ENCODE peak calls at places on chromosomes 1 and 21, in four cellular contexts. B, E, G and I are unnamed samples. For H3K36me3, the result is how much of the 10 kb centered on the place peaks cover.

GRCh38 chr1:212488436-212489283 is 55.9 kb downstream of the NENF start:
- DNase-seq in E (no peak), G (no peak), B (no peak), I (peak)

GRCh38 chr1:210123924-210124589 is 108.5 kb upstream of the SERTAD4 start:
- DNase-seq in G (no peak), B (no peak), E (peak), I (peak)

GRCh38 chr1:29502901-29503300 is 266.6 kb downstream of the PTPRU start:
- DNase-seq in E (no peak), B (no peak), G (no peak), I (no peak)

GRCh38 chr1:67535474-67535873 is 105.3 kb upstream of the SERBP1 start:
- DNase-seq in E (peak), G (peak), B (peak), I (peak)

GRCh38 chr1:92240034-92240433 is 22.3 kb downstream of the C1orf146 start:
- DNase-seq in E (no peak), B (no peak), G (no peak), I (no peak)

GRCh38 chr21:26852422-26852821 is 7.2 kb upstream of the ADAMTS1 start:
- DNase-seq in B (no peak), E (no peak), G (no peak), I (no peak)

GRCh38 chr1:37112427-37112826 is 78.1 kb upstream of the GRIK3 start:
- DNase-seq in E (no peak), G (no peak), B (no peak), I (no peak)

GRCh38 chr1:53449026-53449425 is 10.2 kb upstream of the DMRTB1 start:
- DNase-seq in B (no peak), G (no peak), E (peak), I (peak)

GRCh38 chr1:236623371-236624166 is 19.3 kb upstream of the HEATR1 start:
- DNase-seq in B (no peak), G (no peak), E (no peak), I (no peak)

GRCh38 chr1:57142999-57143398 is 177.2 kb upstream of the C8B start:
- DNase-seq in E (no peak), G (no peak), B (no peak), I (no peak)

GRCh38 chr1:966135-966602 is at the start of gene PLEKHN1:
- DNase-seq in E (no peak), B (no peak), G (no peak), I (no peak)

GRCh38 chr1:37438971-37439671 is 35.3 kb upstream of the ZC3H12A start:
- DNase-seq in B (no peak), G (no peak), E (no peak), I (no peak)

GRCh38 chr1:119091618-119092017 is 48.8 kb downstream of the WARS2 start:
- DNase-seq in G (no peak), E (no peak), B (no peak), I (no peak)

GRCh38 chr1:181475580-181475979 is 7.7 kb upstream of the CACNA1E start:
- DNase-seq in E (no peak), B (no peak), G (no peak), I (no peak)

GRCh38 chr1:23591460-23592208 is 32.3 kb upstream of the ID3 start:
- DNase-seq in E (no peak), B (peak), G (no peak), I (no peak)

GRCh38 chr1:162151900-162152829 is 82.7 kb downstream of the NOS1AP start:
- DNase-seq in G (no peak), B (no peak), E (no peak), I (no peak)

GRCh38 chr1:43987159-43988022 is 4.0 kb upstream of the CCDC24 start:
- DNase-seq in E (no peak), B (no peak), G (no peak), I (no peak)

GRCh38 chr1:113677250-113678158 is 81.8 kb downstream of the PHTF1 start:
- DNase-seq in E (peak), B (no peak), G (peak), I (no peak)

GRCh38 chr1:167430134-167430848 is 88.0 kb downstream of the CD247 start:
- DNase-seq in G (no peak), B (no peak), E (no peak), I (no peak)

GRCh38 chr1:76083189-76083588 is 8.6 kb downstream of the ST6GALNAC3 start:
- DNase-seq in E (no peak), B (no peak), G (no peak), I (no peak)

GRCh38 chr21:40846566-40847411 is at the start of gene DSCAM:
- DNase-seq in E (no peak), G (no peak), B (no peak), I (no peak)

GRCh38 chr1:232880354-232880753 is 70.1 kb upstream of the NTPCR start:
- DNase-seq in B (no peak), E (no peak), G (peak), I (no peak)

GRCh38 chr1:40479156-40479555 is 2.1 kb downstream of the ZFP69 start:
- DNase-seq in E (no peak), B (no peak), G (no peak), I (no peak)
- H3K4me3 ChIP-seq in E (no peak), B (no peak), G (no peak), I (no peak)

GRCh38 chr21:18285379-18285778 is 40.7 kb downstream of the CHODL start:
- DNase-seq in B (no peak), E (no peak), G (no peak), I (no peak)
- H3K36me3 ChIP-seq in B (under half), E (under half), G (under half), I (under half)

DNA sequence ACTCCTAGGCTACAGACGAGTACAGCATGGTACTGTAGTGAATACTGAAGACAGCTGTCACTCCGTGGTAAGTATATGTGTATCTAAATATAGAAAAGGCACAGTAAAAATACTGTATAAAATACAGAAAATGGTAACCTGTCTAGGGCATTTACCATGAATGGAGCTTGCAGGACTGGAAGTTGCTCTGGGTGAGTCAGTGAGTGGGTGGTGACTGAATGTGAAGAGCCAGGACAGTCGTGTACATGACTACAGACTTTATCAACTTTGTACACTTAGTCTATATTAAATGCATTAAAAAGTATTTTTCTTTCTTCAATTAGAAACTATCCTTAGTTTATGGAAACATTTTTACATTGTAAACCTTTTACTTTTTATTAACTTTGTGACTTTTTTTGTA is 10.4 kb upstream of the OR2W3 start:
- DNase-seq in E (no peak), G (no peak), B (no peak), I (no peak)
- TF ChIP-seq CTCF in E (no peak), G (no peak), B (no peak), I (no peak)

GRCh38 chr21:36323032-36323431 is 3.0 kb downstream of the MORC3 start:
- DNase-seq in B (no peak), E (no peak), G (no peak), I (no peak)

GRCh38 chr21:36320421-36321324 is 676 bp downstream of the MORC3 start:
- DNase-seq in B (peak), G (peak), E (no peak), I (no peak)

GRCh38 chr21:36319767-36320420 is at the start of gene MORC3:
- DNase-seq in G (peak), E (peak), B (peak), I (peak)

GRCh38 chr21:36322083-36322424 is 2.1 kb downstream of the MORC3 start:
- DNase-seq in B (no peak), E (no peak), G (no peak), I (no peak)

DNA sequence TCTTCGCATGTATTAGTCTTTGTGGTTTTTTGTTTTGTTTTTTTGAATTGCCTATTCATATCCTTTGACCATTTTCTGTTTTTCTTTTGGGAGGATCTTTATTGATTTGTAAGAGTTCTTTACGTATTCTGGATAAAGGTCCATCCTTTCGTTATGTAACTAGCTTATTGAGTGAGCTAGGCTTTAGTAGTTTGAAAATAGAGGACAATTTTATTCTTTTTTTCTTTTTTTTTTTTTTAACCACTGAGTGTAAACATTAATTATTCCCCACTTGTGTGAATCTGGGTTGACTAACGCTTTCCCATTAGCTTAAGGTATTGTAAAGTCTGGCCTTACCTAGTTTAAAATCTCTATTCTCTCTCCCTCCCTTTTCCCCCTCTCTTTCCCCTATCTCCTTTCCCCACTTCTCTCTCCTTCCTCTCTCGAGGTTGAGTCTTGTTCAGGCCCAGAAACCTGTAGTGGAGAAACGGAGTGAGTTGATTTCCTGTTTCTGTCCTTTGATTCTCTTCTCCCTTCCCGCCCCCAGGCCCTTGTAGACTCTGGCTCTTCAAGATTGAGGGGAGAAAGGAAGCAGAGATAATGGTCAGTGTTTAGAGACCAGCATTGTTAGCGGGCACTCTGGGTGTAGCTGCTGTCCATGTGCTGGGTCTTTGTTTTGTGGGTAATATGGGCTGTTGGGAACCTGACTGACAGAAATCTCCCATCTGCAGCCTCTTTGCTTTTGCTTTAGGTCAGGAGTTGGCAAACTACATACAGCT is 1.5 kb downstream of the MORC3 start:
- DNase-seq in G (no peak), B (no peak), E (no peak), I (no peak)
- H3K4me3 ChIP-seq in G (peak), B (peak), E (peak), I (peak)

GRCh38 chr1:31054958-31055481 is 10.5 kb downstream of the PUM1 start:
- DNase-seq in E (no peak), G (no peak), B (no peak), I (no peak)
- H3K36me3 ChIP-seq in E (under half), G (under half), B (under half), I (under half)